ENCODE peak calls at places on chromosomes 6 and 20, in ten cellular contexts. E is lung; S is activated naive CD8-positive, alpha-beta T cell treated with anti-CD3 and anti-CD28 coated beads for 36 hours; I is Right ventricle myocardium inferior; N is LHCN-M2; H is iris pigment epithelial cell; D is astrocyte of the spinal cord; U is HS-5; M is brain microvascular endothelial cell; A is stimulated activated CD8-positive, alpha-beta memory T cell treated with anti-CD3 and anti-CD28 coated beads, Interleukin-4, amount 100 ng/mL, for 1 hour. W is an unnamed sample.

GRCh38 chr20:60035-60918 is 27.2 kb upstream of the DEFB125 start:
- DNase-seq in E (no peak), S (no peak), I (no peak), N (no peak), H (no peak), D (no peak), U (no peak), M (no peak), A (no peak), W (no peak)

GRCh38 chr20:36303831-36304230 is 2.3 kb upstream of the DLGAP4 start:
- DNase-seq in E (no peak), S (no peak), I (no peak), N (no peak), H (no peak), D (no peak), U (no peak), M (no peak), A (no peak), W (no peak)

GRCh38 chr6:79570129-79570801 is 33.0 kb upstream of the LCA5 start:
- DNase-seq in E (peak; percentile 42), S (no peak), I (no peak), N (peak; percentile 91), H (peak; percentile 86), D (peak; percentile 54), U (peak; percentile 39), M (peak; percentile 72), A (no peak), W (peak; percentile 41)

GRCh38 chr6:90369024-90369519 is 72.4 kb upstream of the BACH2 start:
- DNase-seq in E (peak; percentile 70), S (no peak), I (no peak), N (peak; percentile 100), H (peak; percentile 100), D (peak; percentile 100), U (peak; percentile 100), M (peak; percentile 100), A (no peak), W (peak; percentile 100)

GRCh38 chr20:575230-575629 is 31.6 kb upstream of the CSNK2A1 start:
- DNase-seq in E (no peak), S (no peak), I (no peak), N (no peak), H (no peak), D (no peak), U (no peak), M (no peak), A (no peak), W (no peak)

GRCh38 chr6:47663462-47664216 is 34.7 kb upstream of the ADGRF4 start:
- DNase-seq in E (no peak), S (no peak), I (no peak), N (no peak), H (no peak), D (no peak), U (no peak), M (no peak), A (no peak), W (no peak)

GRCh38 chr20:40630723-40631631 is 58.1 kb downstream of the MAFB start:
- DNase-seq in E (peak; percentile 27), S (no peak), I (peak; percentile 65), N (no peak), H (no peak), D (no peak), U (no peak), M (no peak), A (no peak), W (no peak)

GRCh38 chr20:61360296-61360695 is 108.2 kb downstream of the CDH4 start:
- DNase-seq in E (no peak), S (no peak), I (no peak), N (no peak), H (no peak), D (no peak), U (no peak), M (no peak), A (no peak), W (no peak)

GRCh38 chr6:117076076-117076475 is 189.3 kb upstream of the VGLL2 start:
- DNase-seq in E (no peak), S (no peak), I (no peak), N (no peak), H (no peak), D (no peak), U (no peak), M (no peak), A (no peak), W (no peak)

GRCh38 chr6:137850816-137851602 is 16.1 kb upstream of the TNFAIP3 start:
- DNase-seq in E (no peak), S (no peak), I (no peak), N (no peak), H (no peak), D (no peak), U (no peak), M (no peak), A (no peak), W (no peak)

GRCh38 chr6:4802312-4802935 is 26.2 kb downstream of the CDYL start:
- DNase-seq in E (no peak), S (no peak), I (no peak), N (no peak), H (no peak), D (no peak), U (no peak), M (no peak), A (no peak), W (no peak)

GRCh38 chr20:47319517-47320252 is 36.8 kb downstream of the ZMYND8 start:
- DNase-seq in E (peak; percentile 88), S (no peak), I (no peak), N (peak; percentile 64), H (peak; percentile 65), D (peak; percentile 85), U (no peak), M (peak; percentile 42), A (no peak), W (peak; percentile 54)

GRCh38 chr6:2768125-2768524 is 2.9 kb downstream of the WRNIP1 start:
- DNase-seq in E (no peak), S (no peak), I (no peak), N (no peak), H (no peak), D (no peak), U (no peak), M (no peak), A (no peak), W (no peak)

GRCh38 chr6:111813247-111814162 is 59.7 kb downstream of the FYN start:
- DNase-seq in E (no peak), S (no peak), I (no peak), N (peak; percentile 50), H (peak; percentile 55), D (peak; percentile 84), U (peak; percentile 65), M (no peak), A (no peak), W (peak; percentile 66)

GRCh38 chr20:12159266-12159665 is 241.6 kb downstream of the BTBD3 start:
- DNase-seq in E (no peak), S (no peak), I (no peak), N (no peak), H (no peak), D (no peak), U (no peak), M (no peak), A (no peak), W (no peak)

GRCh38 chr6:100136590-100136989 is 142.6 kb upstream of the MCHR2 start:
- DNase-seq in E (no peak), S (no peak), I (no peak), N (no peak), H (no peak), D (no peak), U (no peak), M (no peak), A (no peak), W (no peak)

GRCh38 chr6:29726795-29727194 is 3.6 kb downstream of the HLA-F start:
- DNase-seq in E (no peak), S (no peak), I (no peak), N (no peak), H (no peak), D (no peak), U (no peak), M (no peak), A (no peak), W (no peak)

GRCh38 chr20:59779656-59780380 is 153.6 kb downstream of the SYCP2 start:
- DNase-seq in E (no peak), S (no peak), I (no peak), N (no peak), H (no peak), D (no peak), U (no peak), M (no peak), A (no peak), W (no peak)

GRCh38 chr6:85986681-85987080 is 344.0 kb upstream of the SYNCRIP start:
- DNase-seq in E (no peak), S (no peak), I (no peak), N (no peak), H (no peak), D (no peak), U (no peak), M (no peak), A (no peak), W (no peak)

GRCh38 chr20:38418509-38419204 is 16.5 kb downstream of the SNHG17 start:
- DNase-seq in E (no peak), S (no peak), I (no peak), N (peak; percentile 55), H (peak; percentile 38), D (peak; percentile 27), U (no peak), M (no peak), A (no peak), W (peak; percentile 25)

GRCh38 chr20:6993016-6993415 is 225.5 kb downstream of the BMP2 start:
- DNase-seq in E (no peak), S (no peak), I (no peak), N (no peak), H (peak; percentile 97), D (peak; percentile 32), U (peak; percentile 66), M (peak; percentile 22), A (no peak), W (no peak)

GRCh38 chr6:35044145-35044745 is 96.9 kb downstream of the TCP11 start:
- DNase-seq in E (peak; percentile 42), S (no peak), I (no peak), N (peak; percentile 57), H (peak; percentile 36), D (peak; percentile 76), U (no peak), M (no peak), A (no peak), W (no peak)

W was measured in HCEC 1CT.